ENCODE peak calls at places on chromosome 14, in seven cellular contexts. R is Right ventricle myocardium superior; G is HS-27A; I is AG20443; U is caudate nucleus; C is left kidney; M is CD8-positive, alpha-beta T cell. J is an unnamed sample.

GRCh38 chr14:61177279-61178225 is 103.6 kb downstream of the TMEM30B start:
- DNase-seq in U (no peak), R (no peak), M (no peak), I (no peak), C (no peak), G (no peak), J (no peak)

GRCh38 chr14:33714527-33715222 is 236.2 kb downstream of the EGLN3 start:
- DNase-seq in G (no peak), R (no peak), U (no peak), I (peak; percentile 35), C (no peak), M (no peak), J (no peak)

GRCh38 chr14:32027255-32027939 is 49.7 kb upstream of the ARHGAP5 start:
- DNase-seq in M (no peak), G (peak; percentile 24), C (no peak), R (no peak), U (no peak), I (no peak), J (no peak)

GRCh38 chr14:89252887-89253532 is 164.0 kb downstream of the FOXN3 start:
- DNase-seq in G (no peak), R (no peak), I (no peak), M (no peak), U (no peak), C (peak; percentile 76), J (no peak)

GRCh38 chr14:105475269-105475915 is 771 bp downstream of the CRIP2 start:
- DNase-seq in U (no peak), C (peak; percentile 77), I (peak; percentile 42), G (no peak), R (peak; percentile 71), M (no peak), J (peak; percentile 71)

GRCh38 chr14:74558655-74559054 is 53.4 kb downstream of the LTBP2 start:
- DNase-seq in R (no peak), I (no peak), C (no peak), M (no peak), U (no peak), G (no peak), J (no peak)

GRCh38 chr14:65224799-65225198 is 122.5 kb upstream of the MAX start:
- DNase-seq in G (no peak), I (no peak), C (no peak), M (no peak), R (no peak), U (peak; percentile 43), J (no peak)

GRCh38 chr14:90276627-90277367 is 20.4 kb downstream of the PSMC1 start:
- DNase-seq in G (no peak), C (no peak), I (peak; percentile 61), M (no peak), U (no peak), R (no peak), J (no peak)

GRCh38 chr14:95722525-95723190 is 8.7 kb upstream of the TCL1A start:
- DNase-seq in M (no peak), U (no peak), R (no peak), I (no peak), C (no peak), G (no peak), J (no peak)

GRCh38 chr14:71908141-71908540 is 24.1 kb upstream of the RGS6 start:
- DNase-seq in G (no peak), M (no peak), R (no peak), C (peak; percentile 51), I (no peak), U (no peak), J (no peak)

GRCh38 chr14:76381817-76382494 is 6.0 kb downstream of the ESRRB start:
- DNase-seq in G (no peak), M (no peak), R (no peak), U (no peak), I (no peak), C (no peak), J (no peak)

GRCh38 chr14:68397827-68398226 is 395.0 kb downstream of the ZFP36L1 start:
- DNase-seq in R (no peak), U (no peak), I (peak; percentile 41), G (no peak), C (peak; percentile 91), M (no peak), J (no peak)

GRCh38 chr14:50000215-50001145 is 107.6 kb downstream of the ARF6 start:
- DNase-seq in U (no peak), R (peak; percentile 75), I (peak; percentile 81), G (peak; percentile 94), C (peak; percentile 61), M (peak; percentile 58), J (peak; percentile 53)

GRCh38 chr14:92925446-92925845 is 2.5 kb downstream of the CHGA start:
- DNase-seq in U (no peak), M (no peak), G (no peak), R (no peak), C (no peak), I (no peak), J (no peak)

GRCh38 chr14:77004711-77005460 is 23.6 kb downstream of the IRF2BPL start:
- DNase-seq in R (no peak), C (no peak), G (no peak), U (no peak), I (no peak), M (no peak), J (no peak)

GRCh38 chr14:35121887-35122695 is at the start of the genes PPP2R3C and PRORP:
- DNase-seq in R (peak; percentile 94), M (peak; percentile 78), I (peak; percentile 92), C (peak; percentile 95), G (peak; percentile 95), U (peak; percentile 85), J (peak; percentile 93)

GRCh38 chr14:68691031-68691864 is 101.6 kb downstream of the ZFP36L1 start:
- DNase-seq in M (no peak), C (peak; percentile 92), I (no peak), G (no peak), R (no peak), U (peak; percentile 22), J (no peak)

GRCh38 chr14:102493096-102493495 is 16.5 kb downstream of the ANKRD9 start:
- DNase-seq in M (no peak), C (no peak), G (no peak), I (no peak), U (no peak), R (peak; percentile 16), J (no peak)